ENCODE peak calls at places on chromosomes 12 and 14, in four cellular contexts. Y is prostate gland, C is fibroblast of lung, A is cardiac muscle cell. K is an unnamed sample.

GRCh38 chr12:93722757-93723567 is 45.8 kb downstream of the CRADD start:
- DNase-seq in Y (no peak), C (no peak), A (no peak), K (no peak)

GRCh38 chr12:38903596-38903995 is 1.8 kb downstream of the CPNE8 start:
- DNase-seq in Y (no peak), C (no peak), A (no peak), K (no peak)

GRCh38 chr12:66024966-66025365 is 105.6 kb downstream of the LLPH start:
- DNase-seq in Y (no peak), C (no peak), A (no peak), K (no peak)

GRCh38 chr12:3281588-3282150 is 204.5 kb downstream of the TSPAN9 start:
- DNase-seq in Y (no peak), C (no peak), A (peak), K (no peak)

GRCh38 chr12:96034631-96035282 is 630 bp downstream of the LTA4H start:
- DNase-seq in Y (no peak), C (peak), A (peak), K (no peak)

GRCh38 chr12:116261525-116262100 is 15.9 kb downstream of the MED13L start:
- DNase-seq in Y (no peak), C (no peak), A (no peak), K (no peak)

GRCh38 chr14:94127330-94127729 is 2.1 kb downstream of the IFI27L2 start:
- DNase-seq in Y (no peak), C (no peak), A (no peak), K (no peak)

GRCh38 chr12:110186059-110186458 is 61.9 kb downstream of the IFT81 start:
- DNase-seq in Y (no peak), C (no peak), A (no peak), K (no peak)

GRCh38 chr12:49631336-49631907 is 8.1 kb downstream of the PRPF40B start:
- DNase-seq in Y (no peak), C (no peak), A (no peak), K (no peak)

GRCh38 chr12:95830335-95831089 is 28.2 kb upstream of the SNRPF start:
- DNase-seq in Y (no peak), C (no peak), A (no peak), K (no peak)

DNA sequence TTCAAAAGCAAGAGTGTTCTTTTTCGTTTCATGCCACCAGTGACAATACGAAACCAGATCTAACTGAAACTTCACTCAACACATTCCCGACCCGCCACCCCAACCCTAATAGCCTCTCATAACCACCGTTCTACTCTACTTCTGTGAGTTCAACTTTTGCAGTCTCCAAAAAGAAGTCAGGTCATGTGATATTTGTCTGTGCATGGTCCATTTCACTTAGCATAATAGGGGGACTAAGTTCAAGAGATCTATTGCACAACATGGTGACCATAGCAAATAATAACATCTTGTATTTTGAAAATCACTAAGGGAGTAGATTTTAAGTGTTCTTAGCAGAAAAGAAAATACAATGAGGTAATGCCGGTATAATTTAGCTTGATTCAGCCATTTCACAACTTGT is 376.4 kb downstream of the DIO2 start:
- DNase-seq in Y (no peak), C (no peak), A (no peak), K (no peak)
- H3K4me3 ChIP-seq in Y (no peak), C (no peak), A (no peak), K (no peak)

GRCh38 chr14:74608959-74609611 is 3.0 kb downstream of the LTBP2 start:
- DNase-seq in Y (peak), C (peak), A (peak), K (no peak)
- H3K4me3 ChIP-seq in Y (no peak), C (peak), A (no peak), K (no peak)

GRCh38 chr14:53367631-53368030 is 214.5 kb upstream of the DDHD1 start:
- DNase-seq in Y (no peak), C (peak), A (peak), K (peak)

GRCh38 chr14:53368714-53369191 is 215.6 kb upstream of the DDHD1 start:
- DNase-seq in Y (no peak), C (peak), A (peak), K (peak)

GRCh38 chr14:53360821-53361220 is 207.7 kb upstream of the DDHD1 start:
- DNase-seq in Y (no peak), C (no peak), A (no peak), K (peak)

GRCh38 chr14:53365516-53366130 is 212.5 kb upstream of the DDHD1 start:
- DNase-seq in Y (no peak), C (peak), A (peak), K (peak)
- H3K4me3 ChIP-seq in Y (no peak), C (no peak), A (no peak), K (no peak)

GRCh38 chr12:42282301-42282700 is 43.6 kb downstream of the ZCRB1 start:
- DNase-seq in Y (no peak), C (no peak), A (no peak), K (no peak)

GRCh38 chr12:42285431-42285830 is 40.5 kb downstream of the ZCRB1 start:
- DNase-seq in Y (no peak), C (no peak), A (no peak), K (no peak)

GRCh38 chr12:42284157-42284556 is 41.7 kb downstream of the ZCRB1 start:
- DNase-seq in Y (no peak), C (no peak), A (no peak), K (no peak)

GRCh38 chr12:42284876-42285275 is 41.0 kb downstream of the ZCRB1 start:
- DNase-seq in Y (no peak), C (peak), A (peak), K (no peak)

GRCh38 chr12:42283739-42284138 is 42.2 kb downstream of the ZCRB1 start:
- DNase-seq in Y (no peak), C (no peak), A (no peak), K (no peak)
- H3K4me3 ChIP-seq in Y (no peak), C (no peak), A (no peak), K (no peak)

GRCh38 chr14:55513491-55513890 is 66.5 kb upstream of the KTN1 start:
- DNase-seq in Y (no peak), C (no peak), A (no peak), K (no peak)

GRCh38 chr14:55512421-55512820 is 67.6 kb upstream of the KTN1 start:
- DNase-seq in Y (no peak), C (peak), A (peak), K (no peak)

GRCh38 chr14:55516776-55517175 is 63.2 kb upstream of the KTN1 start:
- DNase-seq in Y (no peak), C (no peak), A (no peak), K (no peak)

GRCh38 chr14:55518391-55518790 is 61.6 kb upstream of the KTN1 start:
- DNase-seq in Y (no peak), C (peak), A (peak), K (no peak)

DNA sequence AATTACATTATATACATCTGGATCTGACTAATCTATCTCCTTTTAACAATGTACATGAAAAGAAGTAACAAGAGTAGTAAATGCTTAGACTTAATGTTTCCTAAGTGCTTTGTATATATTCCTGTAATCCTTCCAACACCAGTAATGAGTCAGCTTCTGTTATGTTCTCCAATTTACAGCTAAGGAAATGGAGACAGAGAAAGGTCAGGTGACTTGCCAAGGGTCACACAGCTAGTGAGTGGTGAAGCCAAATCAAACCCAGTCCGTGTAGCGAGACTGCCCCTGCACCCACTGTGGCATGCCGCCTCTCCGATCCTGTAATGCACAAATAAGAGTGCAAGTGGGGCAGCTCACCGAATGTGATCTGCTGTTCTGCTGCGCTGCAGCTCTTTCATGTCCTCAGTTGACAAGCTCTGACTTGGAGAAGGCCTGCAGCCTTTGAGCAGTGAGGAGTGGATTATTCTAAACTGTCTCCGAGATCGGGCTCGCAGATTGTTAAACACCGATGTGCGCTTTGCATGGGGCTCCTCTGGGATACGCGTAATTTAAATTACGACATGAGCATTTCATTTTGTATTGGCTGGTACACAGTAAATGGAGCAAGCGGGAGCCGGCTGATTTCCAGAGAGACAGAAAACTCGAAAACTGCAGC is 65.1 kb upstream of the KTN1 start:
- DNase-seq in Y (no peak), C (peak), A (peak), K (peak)
- H3K4me3 ChIP-seq in Y (no peak), C (no peak), A (no peak), K (peak)